ENCODE peak calls at places on chromosome 12, in four cellular contexts. S is PC-3, A is GM23338, R is OCI-LY7. Z is an unnamed sample.
A peak's percentile ranks its signal among the peaks of the same experiment; 100 is the strongest.

GRCh38 chr12:30201301-30202160 is 417.8 kb upstream of the TMTC1 start:
- DNase-seq in S (no peak), A (peak; percentile 43), R (no peak), Z (peak; percentile 44)

GRCh38 chr12:102421801-102422583 is 58.4 kb downstream of the IGF1 start:
- DNase-seq in S (no peak), A (no peak), R (no peak), Z (no peak)

GRCh38 chr12:130603566-130603965 is 112.5 kb downstream of the RIMBP2 start:
- DNase-seq in S (no peak), A (no peak), R (no peak), Z (no peak)

GRCh38 chr12:22190-22529 is 44.4 kb upstream of the IQSEC3 start:
- DNase-seq in S (peak; percentile 1), A (no peak), R (no peak), Z (peak; percentile 71)

GRCh38 chr12:100858658-100859057 is 64.1 kb downstream of the ANO4 start:
- DNase-seq in S (no peak), A (no peak), R (no peak), Z (no peak)

GRCh38 chr12:26808766-26809460 is 24.1 kb downstream of the ITPR2 start:
- DNase-seq in S (no peak), A (no peak), R (no peak), Z (no peak)

GRCh38 chr12:18521461-18521860 is 216.4 kb downstream of the PLCZ1 start:
- DNase-seq in S (no peak), A (no peak), R (no peak), Z (no peak)

GRCh38 chr12:28893365-28893764 is 255.7 kb upstream of the FAR2 start:
- DNase-seq in S (no peak), A (no peak), R (no peak), Z (peak; percentile 30)

GRCh38 chr12:60266381-60266852 is 670.6 kb downstream of the SLC16A7 start:
- DNase-seq in S (peak; percentile 91), A (no peak), R (no peak), Z (peak; percentile 57)

GRCh38 chr12:81598205-81598604 is 160.9 kb downstream of the PPFIA2 start:
- DNase-seq in S (no peak), A (no peak), R (no peak), Z (no peak)

GRCh38 chr12:81591256-81591655 is 167.9 kb downstream of the PPFIA2 start:
- DNase-seq in S (no peak), A (no peak), R (no peak), Z (no peak)

DNA sequence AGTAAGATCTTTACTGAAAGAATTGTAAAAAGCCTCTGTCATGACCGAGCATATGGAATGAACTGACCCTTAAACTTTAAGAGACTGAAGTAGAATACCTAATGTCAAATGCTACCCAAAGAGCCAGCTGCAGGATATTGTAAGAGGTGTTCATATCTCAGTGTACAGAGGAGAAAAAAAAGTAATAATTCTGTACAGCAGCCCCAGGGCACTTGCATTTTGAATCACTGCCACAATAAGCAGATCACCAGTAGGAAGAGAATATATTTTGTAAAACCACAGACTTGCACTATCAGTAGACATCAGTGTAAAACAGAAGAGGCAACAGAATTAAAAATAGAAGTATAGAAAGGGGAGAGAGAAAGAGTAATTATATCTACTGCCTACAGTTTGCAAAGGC is 162.6 kb downstream of the PPFIA2 start:
- DNase-seq in S (no peak), A (no peak), R (no peak), Z (no peak)
- H3K4me3 ChIP-seq in S (no peak overlapping the region), A (no peak overlapping the region), R (no peak overlapping the region), Z (no peak overlapping the region)

GRCh38 chr12:77343291-77343690 is 277.9 kb upstream of the E2F7 start:
- DNase-seq in S (peak; percentile 63), A (no peak), R (no peak), Z (peak; percentile 74)
- H3K4me1 ChIP-seq in S (peaks cover 12% of the 10 kb centered on the region), A (no peaks in the 10 kb centered on the region), R (no peaks in the 10 kb centered on the region), Z (peaks cover 14% of the 10 kb centered on the region)

GRCh38 chr12:98660521-98660920 is 15.4 kb downstream of the APAF1 start:
- DNase-seq in S (no peak), A (no peak), R (no peak), Z (no peak)
- H2AFZ ChIP-seq in S (no peak overlapping the region), A (no peak overlapping the region), R (no peak overlapping the region), Z (no peak overlapping the region)

GRCh38 chr12:24902521-24903304 is 46.2 kb downstream of the BCAT1 start:
- DNase-seq in S (no peak), A (peak; percentile 79), R (no peak), Z (peak; percentile 75)
- H3K4me3 ChIP-seq in S (no peak overlapping the region), A (peak overlapping the region; percentile 84), R (no peak overlapping the region), Z (peak overlapping the region; percentile 80)

DNA sequence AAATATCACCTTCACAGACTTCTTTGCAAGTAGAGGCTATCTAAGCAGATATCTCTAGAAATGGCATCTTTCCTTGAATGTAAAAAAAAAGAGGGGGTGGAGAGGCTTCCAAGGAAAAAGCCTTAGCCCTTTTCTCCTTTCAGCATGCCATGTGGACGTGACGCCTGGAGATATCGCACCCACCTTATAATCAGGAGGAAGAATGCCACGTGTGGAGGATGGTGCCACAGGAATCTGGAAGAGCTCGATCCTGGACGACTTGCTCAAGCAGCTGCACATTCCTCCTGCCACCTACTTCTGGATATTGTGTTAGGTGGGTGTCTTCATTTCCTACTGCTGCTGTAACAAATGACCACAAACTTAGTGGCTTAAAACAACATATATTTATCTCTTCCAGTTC is 203.6 kb downstream of the NUAK1 start:
- DNase-seq in S (peak; percentile 30), A (no peak), R (no peak), Z (no peak)
- H3K4me1 ChIP-seq in S (peaks cover 25% of the 10 kb centered on the region), A (peaks cover 17% of the 10 kb centered on the region), R (no peaks in the 10 kb centered on the region), Z (peaks cover 27% of the 10 kb centered on the region)

GRCh38 chr12:106271575-106272505 is 24.0 kb upstream of the CKAP4 start:
- DNase-seq in S (no peak), A (no peak), R (no peak), Z (no peak)
- H2AFZ ChIP-seq in S (no peak overlapping the region), A (no peak overlapping the region), R (no peak overlapping the region), Z (no peak overlapping the region)

GRCh38 chr12:22287776-22288621 is 46.5 kb downstream of the ST8SIA1 start:
- DNase-seq in S (no peak), A (peak; percentile 47), R (no peak), Z (peak; percentile 73)
- H3K4me3 ChIP-seq in S (no peak overlapping the region), A (no peak overlapping the region), R (no peak overlapping the region), Z (no peak overlapping the region)

DNA sequence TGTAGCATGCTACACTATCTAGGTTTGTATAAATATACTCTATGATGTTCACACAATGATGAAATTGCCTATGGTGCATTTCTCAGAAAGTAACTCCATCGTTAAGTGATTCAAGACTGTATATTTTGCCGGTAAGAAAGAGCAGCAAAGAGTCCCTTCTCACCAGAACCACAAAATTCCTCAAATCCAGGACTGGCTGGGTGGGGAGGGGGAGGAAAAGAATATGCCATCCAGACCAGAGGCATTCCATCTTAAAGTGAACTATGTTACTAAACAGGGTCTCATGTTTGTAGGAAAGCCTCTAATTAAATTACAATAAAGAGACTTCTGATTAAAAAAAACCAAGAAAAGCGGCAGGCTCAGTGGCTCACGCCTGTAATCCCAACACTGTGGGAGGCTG is 11.5 kb downstream of the UBE2N start:
- DNase-seq in S (no peak), A (no peak), R (no peak), Z (no peak)
- H3K4me1 ChIP-seq in S (peaks cover 7% of the 10 kb centered on the region), A (peaks cover 20% of the 10 kb centered on the region), R (peaks cover 81% of the 10 kb centered on the region), Z (peaks cover 23% of the 10 kb centered on the region)

DNA sequence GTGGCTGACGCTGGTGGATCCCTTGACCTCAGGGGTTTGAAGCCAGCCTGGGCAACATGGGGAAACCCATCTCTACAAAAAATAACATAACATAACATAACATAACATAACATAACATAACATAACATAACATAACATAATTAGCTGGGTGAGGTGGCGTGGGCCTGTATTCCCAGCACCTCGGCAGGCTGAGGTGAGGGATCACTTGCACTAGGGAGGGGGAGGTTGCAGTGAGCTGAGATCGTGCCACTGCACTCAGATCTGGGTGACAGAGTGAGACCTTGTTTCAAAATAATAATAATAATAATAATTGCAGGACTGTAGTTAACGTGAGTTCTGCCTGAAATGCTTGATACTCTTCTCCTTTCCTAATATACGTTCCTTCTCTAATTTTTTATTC is 1.3 kb downstream of the MAGOHB start:
- DNase-seq in S (no peak), A (no peak), R (no peak), Z (no peak)
- H2AFZ ChIP-seq in S (no peak overlapping the region), A (no peak overlapping the region), R (no peak overlapping the region), Z (no peak overlapping the region)

DNA sequence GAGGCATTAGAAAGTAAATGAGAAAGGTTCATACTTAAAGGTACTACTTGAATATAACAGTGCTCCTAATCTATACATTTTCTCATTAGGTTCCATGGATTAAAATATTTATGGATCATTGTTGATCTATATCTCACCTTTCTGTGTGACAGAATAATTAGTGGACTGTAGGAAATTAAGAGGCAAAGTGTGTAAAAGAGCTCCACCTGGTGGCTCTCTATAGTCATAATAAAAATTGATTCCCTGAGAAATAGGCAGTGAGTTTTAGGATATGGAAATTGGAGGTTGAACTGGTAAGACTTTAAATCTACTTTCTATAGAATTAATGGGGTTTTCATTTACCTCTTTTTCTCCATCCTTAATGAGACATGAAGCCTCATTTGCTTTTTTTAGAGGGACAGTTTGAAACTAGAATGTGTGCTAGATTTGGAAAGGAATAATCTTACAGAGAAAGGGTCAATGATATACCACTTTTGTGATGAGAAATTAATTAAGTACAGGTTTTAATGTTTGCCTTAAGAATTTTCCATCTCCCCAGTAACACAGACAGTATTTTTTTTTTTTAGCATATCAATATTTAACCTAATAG is 11.8 kb upstream of the DERA start:
- DNase-seq in S (peak; percentile 25), A (peak; percentile 50), R (peak; percentile 46), Z (no peak)
- H3K4me3 ChIP-seq in S (no peak overlapping the region), A (no peak overlapping the region), R (no peak overlapping the region), Z (no peak overlapping the region)

Z was measured in osteoblast.